ENCODE peak calls at places on chromosomes 12 and 14, in six cellular contexts. S is K562, H is WTC11, W is HEK293T, N is GM12878, G is H1. I is an unnamed sample.

GRCh38 chr12:88764781-88765470 is 184.7 kb upstream of the KITLG start:
- DNase-seq in S (no peak), H (no peak), W (no peak), N (no peak), G (no peak), I (no peak)

GRCh38 chr12:57111046-57111698 is at the start of gene STAT6:
- DNase-seq in S (peak), H (peak), W (peak), N (no peak), G (no peak), I (no peak)

GRCh38 chr14:38873923-38874612 is 229.0 kb downstream of the SEC23A start:
- DNase-seq in S (no peak), H (no peak), W (no peak), N (no peak), G (no peak), I (no peak)

GRCh38 chr12:131084341-131085011 is 130.8 kb downstream of the ADGRD1 start:
- DNase-seq in S (no peak), H (peak), W (no peak), N (no peak), G (no peak), I (no peak)

GRCh38 chr12:2325501-2325900 is 272.7 kb downstream of the CACNA1C start:
- DNase-seq in S (no peak), H (no peak), W (no peak), N (no peak), G (no peak), I (no peak)

GRCh38 chr14:20904393-20905029 is 13.3 kb downstream of the RNASE3 start:
- DNase-seq in S (peak), H (peak), W (no peak), N (no peak), G (no peak), I (no peak)

GRCh38 chr12:113299619-113300237 is 35.2 kb downstream of the SLC8B1 start:
- DNase-seq in S (peak), H (peak), W (no peak), N (no peak), G (peak), I (peak)

GRCh38 chr12:69688021-69688420 is 11.1 kb downstream of the BEST3 start:
- DNase-seq in S (no peak), H (no peak), W (no peak), N (no peak), G (no peak), I (no peak)

GRCh38 chr12:116276433-116277216 is 868 bp downstream of the MED13L start:
- DNase-seq in S (peak), H (peak), W (peak), N (no peak), G (no peak), I (no peak)

GRCh38 chr14:81400202-81400678 is at the start of gene STON2:
- DNase-seq in S (peak), H (no peak), W (peak), N (no peak), G (no peak), I (peak)

GRCh38 chr12:67797769-67798168 is 149.2 kb downstream of the DYRK2 start:
- DNase-seq in S (no peak), H (no peak), W (no peak), N (no peak), G (no peak), I (no peak)

GRCh38 chr12:4997939-4998338 is 45.7 kb upstream of the KCNA5 start:
- DNase-seq in S (peak), H (no peak), W (no peak), N (no peak), G (no peak), I (no peak)

GRCh38 chr12:91975891-91976290 is 169.8 kb downstream of the BTG1 start:
- DNase-seq in S (no peak), H (no peak), W (no peak), N (no peak), G (no peak), I (no peak)

GRCh38 chr12:1534708-1535107 is 59.7 kb downstream of the FBXL14 start:
- DNase-seq in S (no peak), H (no peak), W (no peak), N (peak), G (no peak), I (no peak)

GRCh38 chr14:90140298-90140955 is 78.6 kb downstream of the KCNK13 start:
- DNase-seq in S (no peak), H (no peak), W (peak), N (no peak), G (no peak), I (no peak)

GRCh38 chr12:9039397-9039977 is 50.1 kb downstream of the KLRG1 start:
- DNase-seq in S (peak), H (no peak), W (peak), N (no peak), G (no peak), I (peak)

GRCh38 chr12:61107118-61107517 is 1153.1 kb upstream of the USP15 start:
- DNase-seq in S (no peak), H (no peak), W (no peak), N (no peak), G (no peak), I (no peak)

GRCh38 chr14:22314183-22314820 is 274.7 kb downstream of the DAD1 start:
- DNase-seq in S (peak), H (no peak), W (peak), N (peak), G (no peak), I (peak)

GRCh38 chr14:20606190-20606901 is 15.2 kb upstream of the RNASE12 start:
- DNase-seq in S (peak), H (peak), W (peak), N (no peak), G (no peak), I (no peak)

GRCh38 chr14:58641509-58641908 is 3.7 kb downstream of the DACT1 start:
- DNase-seq in S (no peak), H (peak), W (no peak), N (no peak), G (no peak), I (no peak)

GRCh38 chr14:60722163-60722835 is 1.9 kb downstream of the SIX4 start:
- DNase-seq in S (peak), H (peak), W (peak), N (no peak), G (no peak), I (no peak)

GRCh38 chr12:12439636-12440035 is 82.8 kb downstream of the BORCS5 start:
- DNase-seq in S (no peak), H (no peak), W (no peak), N (no peak), G (no peak), I (no peak)

GRCh38 chr12:48118491-48118890 is 673 bp upstream of the PFKM start:
- DNase-seq in S (peak), H (peak), W (peak), N (no peak), G (no peak), I (no peak)
- TF ChIP-seq SP1 in S (no peak), H (no peak), W (no peak), N (no peak), G (no peak), I (no peak)

GRCh38 chr14:69096766-69097475 is 56.0 kb downstream of the DCAF5 start:
- DNase-seq in S (no peak), H (no peak), W (no peak), N (no peak), G (no peak), I (no peak)

GRCh38 chr14:69094481-69094880 is 58.4 kb downstream of the DCAF5 start:
- DNase-seq in S (peak), H (no peak), W (no peak), N (no peak), G (no peak), I (no peak)

GRCh38 chr14:69092840-69093422 is 60.0 kb downstream of the DCAF5 start:
- DNase-seq in S (no peak), H (no peak), W (no peak), N (no peak), G (no peak), I (no peak)

GRCh38 chr14:69091695-69092094 is 61.2 kb downstream of the DCAF5 start:
- DNase-seq in S (no peak), H (no peak), W (no peak), N (no peak), G (no peak), I (no peak)

DNA sequence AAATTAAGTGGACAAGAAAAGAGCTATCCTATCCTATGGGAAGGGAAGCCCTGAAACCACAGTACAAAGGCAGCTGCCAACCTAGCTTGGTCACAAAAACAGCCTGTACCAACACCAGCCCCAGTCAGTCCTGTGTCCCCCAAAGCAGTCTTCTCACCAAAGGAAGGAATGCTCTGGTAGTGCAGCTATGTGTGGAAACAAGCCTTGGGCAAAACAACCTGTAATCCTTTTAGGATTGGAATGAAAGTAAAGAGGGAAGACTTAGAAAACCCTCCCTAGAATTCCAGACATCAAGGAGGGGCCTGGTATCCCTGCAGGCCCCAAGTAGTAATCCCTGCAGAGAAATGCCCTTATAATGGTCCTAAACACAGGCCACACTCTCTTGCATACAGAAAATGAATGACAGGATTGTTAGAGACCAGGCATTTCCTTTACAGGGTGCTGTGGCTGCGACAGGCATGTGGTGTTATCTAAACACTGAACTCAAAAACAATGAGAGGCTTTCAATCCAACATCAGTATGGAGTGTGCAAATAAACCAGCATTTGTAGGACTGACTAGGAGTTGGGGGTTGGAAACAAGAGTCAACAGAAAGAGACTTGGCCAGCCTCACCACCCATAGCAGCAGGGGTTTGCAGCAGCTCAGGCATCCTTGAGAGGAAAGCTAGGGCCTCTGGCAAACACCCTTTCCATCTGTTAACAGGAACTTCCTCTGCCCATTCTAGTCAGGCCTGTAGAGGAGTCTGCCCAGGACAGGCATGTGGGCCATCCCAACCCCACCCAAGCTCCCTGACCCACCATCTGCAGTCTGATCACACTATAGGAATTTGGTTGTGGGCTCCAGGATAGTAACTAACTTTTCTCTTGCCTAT is 59.1 kb downstream of the DCAF5 start:
- DNase-seq in S (no peak), H (no peak), W (no peak), N (no peak), G (no peak), I (no peak)
- TF ChIP-seq SP1 in S (no peak), H (no peak), W (no peak), N (no peak), G (no peak), I (no peak)

GRCh38 chr14:52798826-52799225 is 7.4 kb upstream of the GNPNAT1 start:
- DNase-seq in S (no peak), H (no peak), W (no peak), N (no peak), G (no peak), I (no peak)
- TF ChIP-seq SP1 in S (no peak), H (no peak), W (no peak), N (no peak), G (no peak), I (no peak)

GRCh38 chr14:104115691-104116543 is 22.5 kb upstream of the KIF26A start:
- DNase-seq in S (no peak), H (peak), W (no peak), N (no peak), G (no peak), I (no peak)
- TF ChIP-seq SP1 in S (no peak), H (no peak), W (no peak), N (no peak), G (no peak), I (no peak)

GRCh38 chr14:88323520-88324199 is 591 bp upstream of the KCNK10 start:
- DNase-seq in S (no peak), H (peak), W (peak), N (no peak), G (no peak), I (no peak)
- TF ChIP-seq SP1 in S (no peak), H (no peak), W (no peak), N (no peak), G (no peak), I (no peak)

DNA sequence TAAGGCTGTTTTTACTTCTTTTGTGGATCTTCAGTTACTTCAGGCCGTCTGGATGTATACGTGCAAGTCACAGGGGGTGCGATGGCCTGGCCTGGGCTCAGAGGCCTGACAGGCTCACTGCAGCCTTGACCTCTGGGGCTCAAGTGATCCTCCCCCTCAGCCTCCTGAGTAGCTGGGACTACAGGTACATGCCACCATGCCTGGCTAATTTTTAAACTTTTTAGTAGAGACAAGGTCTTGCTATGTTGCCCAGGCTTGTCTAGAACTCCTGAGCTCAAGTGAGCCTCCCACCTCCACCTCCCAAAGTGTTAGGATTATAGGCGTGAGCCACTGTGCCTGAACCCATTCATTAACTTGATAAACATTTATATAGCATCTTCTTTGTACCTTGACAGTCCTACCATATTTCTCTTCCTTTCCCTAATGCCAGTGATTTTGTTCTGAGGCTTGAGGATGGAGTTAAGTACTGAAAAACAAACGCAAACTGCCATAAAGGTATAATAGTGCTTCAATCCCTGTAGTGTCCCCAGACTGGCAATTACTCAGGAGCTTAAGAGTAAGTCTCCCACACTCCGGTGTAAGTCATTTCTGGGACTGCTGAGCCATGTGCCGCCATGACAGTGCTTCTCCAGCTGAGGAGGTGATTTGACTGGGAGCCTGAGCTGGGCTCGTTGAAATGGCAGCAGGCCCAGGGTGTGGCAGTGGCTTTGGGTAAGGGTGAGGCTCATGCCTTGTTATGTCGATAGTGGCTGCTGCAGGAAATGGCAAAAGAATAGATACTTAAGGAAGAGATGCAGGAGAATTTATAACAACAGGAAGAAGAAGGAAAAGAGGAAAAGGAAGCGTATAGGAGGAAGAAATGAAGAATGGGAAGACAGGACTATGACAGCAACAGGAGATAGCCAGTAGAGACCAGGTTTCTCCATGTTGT is 43.7 kb upstream of the HECTD1 start:
- DNase-seq in S (no peak), H (no peak), W (no peak), N (no peak), G (no peak), I (no peak)
- TF ChIP-seq SP1 in S (no peak), H (no peak), W (no peak), N (no peak), G (no peak), I (no peak)

GRCh38 chr12:54853933-54854538 is at the start of gene MUCL1:
- DNase-seq in S (peak), H (peak), W (peak), N (peak), G (peak), I (peak)
- TF ChIP-seq SP1 in S (no peak), H (no peak), W (no peak), N (no peak), G (no peak), I (no peak)

DNA sequence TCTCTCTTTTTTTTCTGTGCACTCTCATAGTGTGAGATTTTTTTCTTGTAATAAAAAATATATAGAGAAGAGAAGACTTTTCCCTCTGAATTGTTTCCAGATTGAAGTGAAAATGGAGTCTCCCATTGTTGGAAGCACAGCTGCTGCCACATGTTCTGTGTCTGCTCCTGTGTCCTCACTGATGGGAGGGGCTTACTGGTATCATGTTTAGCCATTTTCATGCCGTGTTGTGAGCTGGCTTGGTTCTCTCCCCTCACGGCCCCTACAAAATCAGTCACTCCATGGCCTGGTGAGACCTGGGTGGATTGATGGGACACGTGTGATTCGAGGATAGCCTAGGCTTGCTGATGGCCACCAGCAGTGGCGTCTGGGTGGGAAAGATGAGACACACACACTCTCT is 379.7 kb upstream of the DDHD1 start:
- DNase-seq in S (no peak), H (no peak), W (no peak), N (no peak), G (no peak), I (no peak)
- TF ChIP-seq SP1 in S (no peak), H (no peak), W (no peak), N (no peak), G (no peak), I (no peak)

DNA sequence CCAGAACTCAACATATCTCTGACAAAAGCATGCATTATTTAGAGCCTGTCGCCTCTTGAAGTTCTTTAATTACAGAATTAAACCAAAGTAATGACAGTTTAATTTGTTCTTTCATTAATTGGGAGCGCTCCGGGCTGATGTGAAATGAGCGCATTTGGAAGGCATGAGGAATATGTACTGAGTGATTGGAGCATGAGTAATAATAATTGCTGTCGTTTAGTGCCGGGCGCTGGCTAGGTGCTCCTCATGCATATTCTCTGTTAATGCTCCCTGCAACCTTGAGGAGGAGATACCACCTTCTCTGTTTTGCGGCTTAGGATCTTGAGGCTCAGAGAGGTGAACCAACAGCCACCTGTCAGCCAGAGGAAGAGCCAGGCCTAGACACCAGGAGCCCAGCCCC is 120.5 kb downstream of the SLC25A47 start:
- DNase-seq in S (no peak), H (no peak), W (no peak), N (no peak), G (no peak), I (no peak)
- TF ChIP-seq SP1 in S (no peak), H (no peak), W (no peak), N (no peak), G (no peak), I (no peak)

I was measured in HCT116.